ENCODE peak calls at places on chromosome 16, in seven cellular contexts. X is Calu3, Q is transverse colon, C is stomach, M is RWPE1, N is tibial nerve, R is WTC11. W is an unnamed sample.

GRCh38 chr16:58658796-58659211 is 25.8 kb downstream of the SLC38A7 start:
- DNase-seq in C (no peak), Q (no peak), X (no peak), N (no peak), M (no peak), R (no peak), W (no peak)

GRCh38 chr16:85859818-85860125 is 39.2 kb upstream of the IRF8 start:
- DNase-seq in Q (no peak), R (no peak), M (no peak), X (no peak), N (no peak), C (no peak), W (no peak)

GRCh38 chr16:8583199-8583598 is 7.1 kb downstream of the TMEM114 start:
- DNase-seq in Q (no peak), C (no peak), X (no peak), R (no peak), M (no peak), N (no peak), W (no peak)

GRCh38 chr16:73214825-73215481 is 167.0 kb upstream of the ZFHX3 start:
- DNase-seq in X (no peak), C (no peak), N (no peak), R (no peak), Q (no peak), M (no peak), W (no peak)

GRCh38 chr16:4612977-4613635 is 1.6 kb downstream of the UBALD1 start:
- DNase-seq in C (no peak), N (no peak), R (no peak), X (peak; percentile 58), Q (no peak), M (peak; percentile 34), W (no peak)

GRCh38 chr16:75818491-75818890 is 92.2 kb upstream of the CPHXL start:
- DNase-seq in Q (no peak), N (no peak), R (no peak), X (no peak), M (no peak), C (no peak), W (no peak)

GRCh38 chr16:85601730-85602401 is 11.3 kb upstream of the GSE1 start:
- DNase-seq in X (no peak), N (no peak), R (no peak), C (peak; percentile 48), M (no peak), Q (peak; percentile 23), W (no peak)

GRCh38 chr16:84509032-84509950 is 4.8 kb upstream of the MEAK7 start:
- DNase-seq in Q (no peak), M (no peak), X (no peak), R (peak; percentile 11), C (no peak), N (no peak), W (no peak)

GRCh38 chr16:72036098-72036497 is 18.2 kb upstream of the HP start:
- DNase-seq in X (no peak), Q (no peak), N (no peak), M (no peak), R (no peak), C (no peak), W (no peak)

DNA sequence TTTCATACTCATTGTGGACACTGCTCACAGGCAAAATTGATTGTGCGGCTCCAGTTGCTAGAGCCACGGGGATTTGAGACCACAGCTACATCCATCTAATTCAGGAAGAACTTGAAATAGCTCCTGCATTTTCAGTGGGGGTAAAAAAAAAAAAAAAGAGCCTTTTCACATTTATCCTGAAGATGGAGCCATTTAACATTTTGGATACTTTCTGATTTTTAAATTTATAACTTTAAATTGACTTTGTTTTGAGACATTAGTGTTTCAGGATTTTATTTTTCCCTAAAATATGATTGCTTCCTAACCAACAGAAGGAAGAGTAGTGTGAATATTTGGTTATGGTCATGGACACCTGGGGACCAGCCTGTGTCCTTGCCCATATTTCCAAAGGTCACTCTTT is 1080.2 kb upstream of the EEF2KMT start:
- DNase-seq in Q (no peak), M (no peak), N (no peak), R (no peak), C (no peak), X (no peak), W (no peak)
- TF ChIP-seq CTCF in Q (no peak), M (no peak), N (no peak), R (no peak), C (no peak), X (no peak), W (no peak)

GRCh38 chr16:62077998-62078397 is 41.8 kb upstream of the CDH8 start:
- DNase-seq in M (no peak), N (no peak), Q (no peak), C (no peak), X (no peak), R (peak; percentile 75), W (no peak)
- TF ChIP-seq CTCF in M (no peak), N (no peak), Q (no peak), C (no peak), X (no peak), R (peak; percentile 56), W (peak; percentile 27)

DNA sequence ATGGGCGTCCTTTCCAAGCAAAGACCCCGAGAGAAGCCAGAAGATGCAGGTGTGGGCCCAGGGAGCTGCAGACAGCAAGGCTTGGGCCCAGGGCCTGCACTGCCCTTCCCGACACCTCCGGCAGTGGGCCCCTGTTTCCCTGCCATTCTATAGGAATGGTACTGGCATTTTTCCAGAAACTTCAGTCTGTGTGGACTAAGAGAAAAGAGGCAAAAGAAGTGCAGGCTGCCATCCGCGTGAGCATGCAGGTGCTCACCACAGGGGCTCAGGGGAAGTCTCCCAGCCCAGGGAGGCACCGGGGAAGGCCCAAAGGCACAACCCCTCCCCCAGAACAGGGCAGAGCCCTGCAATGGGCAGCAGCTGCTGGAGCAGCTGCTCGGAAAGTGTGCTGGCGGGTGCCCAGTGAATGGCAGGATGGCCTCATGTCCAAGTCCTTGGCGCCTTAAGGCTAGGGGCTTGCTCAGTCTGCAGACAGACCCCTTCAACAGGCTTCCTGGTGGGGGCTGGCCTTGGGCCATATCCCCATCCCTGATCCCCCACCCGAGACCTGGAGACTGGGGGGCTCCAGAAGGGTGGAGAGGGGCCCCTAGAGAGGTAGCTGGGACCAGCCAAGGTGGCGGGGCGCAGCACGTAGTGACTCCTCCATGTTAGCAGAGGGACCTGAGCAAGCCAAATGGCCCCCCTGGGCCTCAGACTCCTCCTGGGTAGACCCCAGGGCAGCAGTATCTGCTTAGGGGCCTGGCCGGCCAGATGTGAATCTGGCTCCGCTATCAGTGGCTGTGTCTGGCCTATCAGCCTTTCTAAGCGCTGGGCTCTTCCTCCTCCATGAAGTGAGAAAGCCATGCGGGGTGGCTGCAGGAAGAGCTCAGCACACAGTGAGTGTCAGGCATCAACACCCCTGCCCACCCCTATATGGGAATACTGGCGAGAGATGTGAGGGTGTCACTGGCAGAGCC is 6.7 kb upstream of the TPPP3 start:
- DNase-seq in M (no peak), C (no peak), N (no peak), Q (no peak), R (no peak), X (no peak), W (peak; percentile 22)
- TF ChIP-seq CTCF in M (peak; percentile 47), C (no peak), N (no peak), Q (no peak), R (no peak), X (no peak), W (no peak)

GRCh38 chr16:55577888-55578287 is 11.4 kb downstream of the CAPNS2 start:
- DNase-seq in Q (no peak), R (no peak), N (no peak), C (no peak), M (no peak), X (no peak), W (no peak)
- TF ChIP-seq CTCF in Q (no peak), R (no peak), N (no peak), C (no peak), M (no peak), X (no peak), W (no peak)

GRCh38 chr16:78249056-78249455 is 149.6 kb downstream of the WWOX start:
- DNase-seq in M (no peak), X (peak; percentile 48), C (peak; percentile 85), R (peak; percentile 54), Q (peak; percentile 56), N (no peak), W (no peak)
- TF ChIP-seq CTCF in M (no peak), X (peak; percentile 15), C (peak; percentile 27), R (no peak), Q (peak; percentile 27), N (no peak), W (no peak)

GRCh38 chr16:70703041-70703834 is 17.4 kb upstream of the MTSS2 start:
- DNase-seq in X (no peak), N (no peak), R (peak; percentile 45), M (no peak), C (no peak), Q (peak; percentile 47), W (no peak)
- TF ChIP-seq CTCF in X (no peak), N (no peak), R (no peak), M (no peak), C (no peak), Q (peak; percentile 22), W (no peak)

GRCh38 chr16:55043499-55043898 is 112.8 kb downstream of the IRX5 start:
- DNase-seq in X (no peak), M (no peak), C (no peak), N (no peak), R (no peak), Q (no peak), W (no peak)
- TF ChIP-seq CTCF in X (no peak), M (no peak), C (no peak), N (no peak), R (no peak), Q (no peak), W (no peak)

GRCh38 chr16:56931769-56932587 is at the start of gene HERPUD1:
- DNase-seq in M (peak; percentile 100), N (peak; percentile 96), Q (peak; percentile 99), X (peak; percentile 99), C (peak; percentile 99), R (peak; percentile 96), W (peak; percentile 99)
- TF ChIP-seq CTCF in M (no peak), N (no peak), Q (no peak), X (peak; percentile 20), C (no peak), R (no peak), W (no peak)

GRCh38 chr16:3401719-3402397 is 843 bp downstream of the ZNF174 start:
- DNase-seq in C (no peak), Q (no peak), X (no peak), R (peak; percentile 33), N (no peak), M (peak; percentile 13), W (peak; percentile 20)

GRCh38 chr16:3400446-3400778 is 392 bp downstream of the ZSCAN32 start:
- DNase-seq in M (no peak), N (no peak), R (no peak), Q (no peak), X (no peak), C (no peak), W (no peak)

DNA sequence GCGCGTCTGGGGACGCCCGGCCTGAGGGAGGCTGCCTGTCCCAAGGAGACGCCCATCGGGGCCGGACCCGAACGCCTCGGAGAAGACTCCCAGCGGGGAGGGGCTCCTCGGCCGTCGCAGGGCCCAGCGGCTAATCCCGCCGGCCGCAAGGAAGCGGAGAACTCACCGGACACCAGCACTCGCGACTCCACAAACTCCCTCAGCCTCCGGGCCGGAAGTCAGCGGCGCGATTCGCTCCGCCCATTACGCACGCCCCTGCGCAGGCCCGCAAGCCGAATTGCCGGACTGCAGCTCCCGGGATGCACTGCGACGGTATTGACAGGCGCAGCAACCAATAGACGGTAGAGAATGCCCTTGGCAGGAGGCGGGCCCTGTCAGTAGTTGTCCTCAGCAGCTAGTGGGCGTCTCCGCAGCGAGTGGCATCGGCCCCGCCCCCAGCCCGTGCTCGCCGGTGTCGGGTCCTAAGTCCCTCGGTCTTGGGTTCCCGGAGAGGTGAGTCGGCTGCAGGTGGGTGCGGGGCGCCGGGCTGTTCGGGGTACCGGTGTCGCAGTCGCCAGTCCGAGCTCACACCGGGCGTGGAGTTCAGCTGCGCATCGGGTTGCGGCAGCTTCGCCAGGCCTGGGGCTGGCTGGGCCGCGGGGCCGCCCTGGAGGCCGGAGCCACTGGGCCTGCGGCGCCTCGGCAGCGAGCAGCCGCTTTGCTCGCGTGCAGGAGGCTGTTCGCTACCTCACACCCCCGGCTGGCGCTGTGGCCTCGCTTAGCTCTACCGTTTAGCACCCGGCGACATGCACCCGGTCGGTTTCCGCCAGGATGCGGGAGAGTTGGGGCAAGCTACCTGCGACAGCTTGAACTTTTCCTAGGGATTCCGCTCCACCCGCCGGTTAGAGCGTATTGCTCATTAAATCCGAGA is at the start of the genes ZNF174 and ZSCAN32:
- DNase-seq in X (peak; percentile 100), Q (peak; percentile 99), M (peak; percentile 100), N (peak; percentile 97), C (peak; percentile 99), R (peak; percentile 99), W (peak; percentile 100)
- TF ChIP-seq CTCF in X (no peak), Q (no peak), M (no peak), N (no peak), C (peak; percentile 3), R (no peak), W (peak; percentile 8)

W was measured in GM10248.